ENCODE peak calls at places on chromosomes 1 and 21, in four cellular contexts. I is H1, Q is K562, M is IMR-90. C is an unnamed sample.

GRCh38 chr1:244096066-244096610 is 45.1 kb downstream of the ZBTB18 start:
- DNase-seq in I (no peak), Q (no peak), M (no peak), C (no peak)

GRCh38 chr1:168148916-168149315 is 12.2 kb upstream of the GPR161 start:
- DNase-seq in I (no peak), Q (no peak), M (no peak), C (peak)

GRCh38 chr1:70324683-70325082 is 29.8 kb downstream of the ANKRD13C start:
- DNase-seq in I (no peak), Q (no peak), M (no peak), C (no peak)

GRCh38 chr1:3327936-3328590 is 126.4 kb upstream of the ARHGEF16 start:
- DNase-seq in I (no peak), Q (no peak), M (no peak), C (no peak)

GRCh38 chr1:209883341-209883971 is 54.6 kb upstream of the SYT14 start:
- DNase-seq in I (no peak), Q (no peak), M (peak), C (no peak)

GRCh38 chr1:29709711-29710169 is 473.4 kb downstream of the PTPRU start:
- DNase-seq in I (no peak), Q (no peak), M (peak), C (no peak)

GRCh38 chr1:161258439-161259386 is at the start of gene PCP4L1:
- DNase-seq in I (peak), Q (no peak), M (peak), C (no peak)

GRCh38 chr1:157135646-157136045 is 2.5 kb downstream of the ETV3 start:
- DNase-seq in I (no peak), Q (no peak), M (no peak), C (no peak)

GRCh38 chr1:62621907-62622306 is 24.6 kb downstream of the ANGPTL3 start:
- DNase-seq in I (no peak), Q (no peak), M (peak), C (peak)

DNA sequence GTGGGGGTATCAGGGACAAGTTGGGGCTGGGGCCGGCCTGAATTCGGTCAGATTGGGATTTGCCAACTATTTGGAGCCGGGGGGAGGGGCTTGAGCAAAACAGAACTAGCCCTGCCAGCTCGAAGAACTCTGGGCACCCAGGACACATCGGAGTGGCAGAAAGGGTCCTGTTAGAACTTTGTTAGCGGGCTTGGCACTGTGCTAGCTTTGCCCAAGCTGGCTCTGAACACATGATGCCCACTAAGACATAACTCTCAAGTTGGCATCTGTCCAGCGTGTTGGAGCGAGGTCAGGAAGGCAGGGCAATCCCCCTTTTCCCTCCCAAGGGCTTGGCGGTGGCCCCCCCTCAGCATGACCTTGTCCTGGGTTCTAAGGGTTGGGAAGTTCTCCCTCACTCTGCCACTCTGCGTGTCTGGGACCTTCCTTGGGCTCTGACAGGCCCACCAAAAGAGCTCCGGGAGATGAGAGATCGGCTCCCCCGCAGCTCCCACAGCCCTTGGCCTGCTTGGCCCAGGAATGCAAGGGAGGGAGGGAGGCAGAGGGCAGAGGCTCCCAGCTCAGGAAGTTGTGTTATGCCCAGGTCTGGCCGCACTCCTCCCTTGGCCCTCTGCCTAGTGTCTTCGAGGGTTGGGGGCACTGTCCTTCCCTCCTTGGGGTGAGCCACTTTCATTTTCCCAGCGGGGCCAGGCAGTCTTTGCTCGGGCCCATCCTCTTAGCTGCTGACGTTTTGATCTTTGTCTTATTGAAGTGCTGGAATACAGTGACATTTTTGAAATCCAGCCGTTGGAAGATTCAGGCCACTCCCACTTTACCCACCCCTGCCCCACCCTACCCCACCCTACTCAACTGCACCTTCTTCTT is 1.2 kb downstream of the LMNA start:
- DNase-seq in I (no peak), Q (no peak), M (peak), C (no peak)
- H3K9ac ChIP-seq in I (no peak), Q (peak), M (peak), C (peak)

DNA sequence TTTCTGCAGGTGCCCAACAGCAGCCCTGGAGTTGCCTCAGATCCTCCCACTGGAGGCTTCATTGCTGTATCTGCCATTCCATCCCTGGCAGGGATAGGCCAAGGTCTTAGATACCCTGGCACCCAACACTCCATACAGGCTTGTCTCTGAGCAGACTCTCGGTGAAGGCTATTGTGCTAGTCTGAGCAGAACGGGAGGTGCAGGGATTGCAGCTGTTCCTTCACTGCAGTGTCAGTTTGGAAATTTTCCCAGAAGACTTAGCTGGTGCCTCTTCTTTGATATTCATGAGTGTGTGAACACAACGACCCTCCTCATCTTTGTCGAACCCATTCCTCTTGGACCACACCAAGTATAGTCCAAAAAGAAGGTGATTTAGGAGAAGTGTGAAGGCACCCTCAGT is 39.1 kb upstream of the HAO2 start:
- DNase-seq in I (no peak), Q (no peak), M (no peak), C (no peak)
- TF ChIP-seq CHD1 in I (no peak), Q (no peak), M (no peak), C (no peak)

GRCh38 chr1:110058591-110058990 is 11.9 kb downstream of the ALX3 start:
- DNase-seq in I (no peak), Q (no peak), M (no peak), C (no peak)
- H3K4me2 ChIP-seq in I (no peak), Q (no peak), M (no peak), C (no peak)

GRCh38 chr1:117061986-117062415 is 1.9 kb downstream of the TTF2 start:
- DNase-seq in I (no peak), Q (no peak), M (peak), C (peak)
- H3K9ac ChIP-seq in I (no peak), Q (no peak), M (no peak), C (peak)

DNA sequence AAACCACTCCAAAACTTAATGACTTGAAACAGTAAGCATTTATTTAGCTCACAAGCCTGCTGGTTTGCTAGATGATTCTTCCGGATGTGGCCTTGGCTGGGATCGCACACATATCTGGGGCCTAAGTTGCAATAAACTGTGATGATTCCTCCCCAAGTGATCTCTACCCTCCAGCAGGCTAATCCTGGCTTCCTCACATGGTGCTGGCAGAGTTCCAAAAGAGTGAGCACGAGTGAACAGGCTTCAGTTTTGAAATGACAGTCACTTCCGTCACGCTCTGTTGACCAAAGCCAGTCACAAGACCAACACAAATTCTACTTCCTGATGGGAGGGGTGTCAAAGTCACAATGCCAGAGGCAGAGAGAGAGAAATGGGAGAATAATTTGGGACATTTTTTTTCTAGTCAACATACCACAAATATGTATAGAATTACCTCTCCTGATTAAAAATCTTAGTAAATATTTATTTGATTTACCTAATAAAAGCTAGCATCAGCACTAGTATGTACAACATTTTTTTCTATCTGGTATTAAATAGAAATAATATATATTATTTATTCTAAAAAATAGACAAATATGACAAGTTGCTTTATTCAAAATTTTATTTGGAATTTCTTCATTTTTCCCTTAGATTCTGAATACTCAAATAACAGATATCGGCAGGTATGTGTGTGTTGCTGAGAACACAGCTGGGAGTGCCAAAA is 292.7 kb downstream of the TPR start:
- DNase-seq in I (no peak), Q (peak), M (peak), C (peak)
- TF ChIP-seq CHD1 in I (no peak), Q (no peak), M (no peak), C (no peak)

DNA sequence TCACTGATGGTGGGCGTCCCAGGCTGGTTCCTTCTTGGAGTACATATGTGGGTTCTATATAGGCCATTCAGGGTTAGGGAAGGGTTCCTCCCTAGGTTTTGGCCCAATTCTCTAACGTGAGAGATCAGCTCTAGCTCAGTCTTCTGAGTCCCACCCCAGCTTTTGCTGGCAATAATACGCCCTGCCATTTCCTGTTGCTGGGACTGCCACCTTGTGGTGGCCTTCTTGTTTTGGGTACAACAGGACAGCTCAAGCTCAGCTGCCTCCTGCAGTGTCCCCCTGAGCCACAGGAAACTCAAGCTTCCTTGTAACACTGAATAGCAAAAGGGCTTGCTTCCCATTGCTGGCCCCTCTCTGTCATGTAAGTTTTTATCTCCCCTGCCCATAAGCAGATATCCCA is 77.8 kb downstream of the BACH1 start:
- DNase-seq in I (peak), Q (peak), M (no peak), C (no peak)
- H3K4me2 ChIP-seq in I (no peak), Q (no peak), M (no peak), C (no peak)

GRCh38 chr1:15134285-15134684 is 19.3 kb upstream of the TMEM51 start:
- DNase-seq in I (no peak), Q (no peak), M (no peak), C (no peak)
- H3K9ac ChIP-seq in I (no peak), Q (no peak), M (no peak), C (no peak)

DNA sequence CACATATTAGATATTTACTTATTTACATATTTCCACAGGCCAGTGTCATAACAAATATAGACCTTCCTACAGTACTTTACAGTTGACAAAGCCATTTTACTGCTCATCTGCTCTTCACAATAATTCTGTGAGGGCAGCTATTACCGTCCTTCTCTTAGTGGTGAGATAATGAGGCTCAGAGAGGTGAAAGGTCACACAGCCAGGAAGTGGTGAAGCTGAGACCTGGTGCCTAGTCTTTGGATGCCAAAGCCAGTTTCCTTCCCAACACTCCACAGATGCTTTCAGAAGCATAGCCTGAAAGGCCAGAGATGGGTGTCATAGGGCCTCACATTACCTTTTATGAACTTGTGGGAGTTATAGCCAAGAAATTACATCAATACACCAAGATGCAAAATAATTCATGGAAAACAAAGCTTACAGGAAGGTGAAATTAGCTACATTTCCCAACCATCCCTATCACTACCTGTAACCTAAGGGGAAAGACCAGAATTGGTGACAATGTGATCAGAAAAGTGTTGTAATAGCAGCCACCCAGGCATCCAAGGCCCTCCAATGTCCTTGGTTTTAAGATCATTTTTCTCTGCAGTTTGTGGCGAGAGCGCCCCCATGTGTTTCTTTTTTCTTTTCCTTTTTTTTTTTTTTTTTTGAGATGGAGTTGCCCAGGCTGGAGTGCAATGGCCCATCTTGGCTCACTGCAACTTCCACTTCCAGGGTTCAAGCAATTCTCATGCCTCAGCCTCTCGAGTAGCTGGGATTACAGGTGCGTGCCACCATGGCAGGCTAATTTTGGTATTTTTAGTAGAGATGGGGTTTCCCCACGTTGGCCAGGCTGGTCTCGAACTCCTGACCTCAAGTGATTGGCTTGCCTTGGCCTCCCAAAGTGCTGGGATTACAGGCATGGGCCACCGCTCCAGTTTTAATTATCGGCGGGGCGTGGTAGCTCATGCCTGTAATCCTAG is 26.5 kb upstream of the RPL11 start:
- DNase-seq in I (no peak), Q (no peak), M (no peak), C (peak)
- TF ChIP-seq CHD1 in I (no peak), Q (no peak), M (no peak), C (no peak)

C was measured in GM12878.